ENCODE peak calls at places on chromosome 4, in ten cellular contexts. W is natural killer cell treated with Interleukin-12 subunit alpha and Interleukin-12 subunit beta and Interleukin-15 and Interleukin-18, amount 100 ng/mL, for 72 hours; H is H9; K is kidney glomerular epithelial cell; R is KBM-7; S is activated CD8-positive, alpha-beta memory T cell treated with anti-CD3 and anti-CD28 coated beads for 48 hours; T is stimulated activated CD4-positive, alpha-beta T cell treated with anti-CD3 and anti-CD28 coated beads, TNF-alpha, amount 100 ng/mL, for 24 hours; A is fibroblast of lung; U is T1000; O is ovary. G is an unnamed sample.

GRCh38 chr4:71270901-71271300 is 67.9 kb upstream of the SLC4A4 start:
- DNase-seq in A (no peak), O (no peak), K (peak; percentile 35), T (no peak), R (peak; percentile 23), U (no peak), H (peak; percentile 38), S (no peak), W (no peak), G (no peak)

GRCh38 chr4:6258741-6259140 is 10.9 kb upstream of the WFS1 start:
- DNase-seq in U (no peak), W (no peak), R (peak; percentile 42), O (no peak), K (no peak), H (no peak), T (no peak), A (no peak), S (no peak), G (no peak)

GRCh38 chr4:145248502-145248901 is 68.1 kb upstream of the OTUD4 start:
- DNase-seq in R (no peak), O (no peak), T (no peak), W (no peak), S (no peak), U (no peak), H (no peak), K (no peak), A (no peak), G (no peak)

GRCh38 chr4:8332891-8333331 is 63.4 kb downstream of the HTRA3 start:
- DNase-seq in W (no peak), H (no peak), K (no peak), R (no peak), U (no peak), T (no peak), S (no peak), O (no peak), A (no peak), G (no peak)

GRCh38 chr4:115145393-115146160 is 32.2 kb upstream of the NDST4 start:
- DNase-seq in R (no peak), K (no peak), S (no peak), T (no peak), U (no peak), O (no peak), H (no peak), W (no peak), A (no peak), G (no peak)

GRCh38 chr4:40402556-40402955 is 67.4 kb downstream of the CHRNA9 start:
- DNase-seq in A (no peak), T (no peak), R (no peak), K (no peak), O (no peak), H (no peak), W (no peak), U (no peak), S (no peak), G (no peak)

GRCh38 chr4:25813705-25814104 is 49.1 kb downstream of the SEL1L3 start:
- DNase-seq in O (peak; percentile 32), R (no peak), W (no peak), K (peak; percentile 88), H (no peak), A (peak; percentile 90), U (peak; percentile 30), S (no peak), T (no peak), G (peak; percentile 82)

GRCh38 chr4:30721353-30722091 is 1.4 kb downstream of the PCDH7 start:
- DNase-seq in K (no peak), S (no peak), T (no peak), H (peak; percentile 55), A (peak; percentile 65), U (peak; percentile 60), W (no peak), R (peak; percentile 26), O (peak; percentile 18), G (no peak)

GRCh38 chr4:53128959-53129358 is 236.9 kb downstream of the SCFD2 start:
- DNase-seq in O (peak; percentile 67), T (no peak), R (no peak), H (no peak), S (no peak), A (no peak), U (no peak), W (no peak), K (no peak), G (no peak)